ENCODE peak calls at places on chromosomes 11 and 22, in ten cellular contexts. S is AG08396, C is fibroblast of the aortic adventitia, V is coronary artery, O is COR-L47, I is Calu3, X is hypothalamus, N is pancreas, A is T follicular helper cell, F is smooth muscle cell of the brain vasculature. B is an unnamed sample.

GRCh38 chr11:130847517-130847916 is 68.8 kb downstream of the SNX19 start:
- DNase-seq in S (peak), X (no peak), A (no peak), C (peak), F (no peak), N (no peak), V (no peak), O (no peak), I (peak), B (peak)

GRCh38 chr22:30970356-30970746 is 1.3 kb downstream of the TUG1 start:
- DNase-seq in N (no peak), V (no peak), I (no peak), A (no peak), S (no peak), X (no peak), F (no peak), O (no peak), C (no peak), B (no peak)

GRCh38 chr11:73225001-73225686 is 7.1 kb downstream of the P2RY2 start:
- DNase-seq in A (no peak), C (no peak), S (no peak), X (no peak), N (no peak), F (no peak), V (no peak), O (no peak), I (no peak), B (no peak)

GRCh38 chr11:86103808-86104207 is 34.9 kb upstream of the PICALM start:
- DNase-seq in X (no peak), V (no peak), N (no peak), I (no peak), A (no peak), C (no peak), S (no peak), F (no peak), O (no peak), B (no peak)

GRCh38 chr11:70934999-70935768 is 317.2 kb downstream of the SHANK2 start:
- DNase-seq in N (no peak), I (no peak), C (no peak), F (no peak), S (no peak), O (no peak), X (no peak), V (no peak), A (no peak), B (peak)

GRCh38 chr11:32333335-32333991 is 101.9 kb downstream of the WT1 start:
- DNase-seq in I (peak), F (no peak), A (no peak), S (peak), C (peak), X (peak), O (no peak), N (peak), V (no peak), B (no peak)

GRCh38 chr11:106424111-106424510 is 346.6 kb downstream of the AASDHPPT start:
- DNase-seq in V (no peak), N (no peak), F (peak), S (peak), I (no peak), O (no peak), X (no peak), A (no peak), C (peak), B (peak)

GRCh38 chr22:50206599-50206998 is 5.8 kb downstream of the SELENOO start:
- DNase-seq in V (no peak), N (no peak), A (no peak), O (no peak), I (peak), C (peak), X (no peak), F (no peak), S (peak), B (no peak)

GRCh38 chr11:77069336-77069968 is 2.7 kb downstream of the CAPN5 start:
- DNase-seq in A (no peak), S (no peak), C (no peak), O (no peak), F (no peak), V (peak), X (no peak), N (no peak), I (no peak), B (no peak)

GRCh38 chr11:19229671-19230070 is 11.1 kb downstream of the E2F8 start:
- DNase-seq in I (no peak), S (no peak), V (no peak), O (no peak), N (no peak), X (no peak), F (no peak), C (no peak), A (no peak), B (no peak)

GRCh38 chr11:58058276-58059010 is 27.7 kb downstream of the OR6Q1 start:
- DNase-seq in V (no peak), C (no peak), A (no peak), F (no peak), S (peak), X (no peak), N (peak), I (peak), O (peak), B (no peak)

GRCh38 chr11:26983645-26984044 is 10.3 kb upstream of the FIBIN start:
- DNase-seq in I (no peak), S (no peak), A (no peak), C (no peak), X (no peak), F (no peak), V (no peak), O (no peak), N (no peak), B (no peak)

GRCh38 chr22:47793304-47794101 is 1031.1 kb downstream of the TBC1D22A start:
- DNase-seq in I (no peak), X (no peak), F (no peak), V (peak), C (no peak), O (no peak), N (no peak), A (no peak), S (no peak), B (no peak)

GRCh38 chr22:37525073-37525745 is 6.0 kb upstream of the CARD10 start:
- DNase-seq in X (no peak), O (no peak), A (no peak), S (peak), V (no peak), C (peak), F (no peak), I (peak), N (no peak), B (peak)

GRCh38 chr11:83521647-83522596 is 235.8 kb upstream of the CCDC90B start:
- DNase-seq in S (peak), C (peak), O (peak), F (no peak), V (no peak), N (no peak), X (no peak), A (no peak), I (no peak), B (peak)

GRCh38 chr11:94838027-94838610 is 70.0 kb downstream of the AMOTL1 start:
- DNase-seq in S (no peak), O (no peak), X (no peak), N (no peak), F (no peak), I (no peak), V (no peak), C (no peak), A (no peak), B (no peak)

GRCh38 chr22:46303347-46303965 is 6.8 kb downstream of the GTSE1 start:
- DNase-seq in X (no peak), F (no peak), N (no peak), O (no peak), C (peak), A (no peak), V (no peak), I (no peak), S (peak), B (no peak)

GRCh38 chr11:1803246-1803645 is 31.5 kb upstream of the SYT8 start:
- DNase-seq in I (no peak), O (no peak), X (no peak), V (peak), S (no peak), C (no peak), N (no peak), F (no peak), A (no peak), B (no peak)

GRCh38 chr11:46348986-46349401 is 1.7 kb downstream of the DGKZ start:
- DNase-seq in F (no peak), S (no peak), V (no peak), I (no peak), A (no peak), N (no peak), O (peak), X (no peak), C (no peak), B (no peak)

GRCh38 chr22:32531955-32532818 is 57.6 kb downstream of the FBXO7 start:
- DNase-seq in O (no peak), F (peak), I (peak), X (no peak), V (peak), A (no peak), C (peak), N (peak), S (peak), B (peak)

GRCh38 chr11:43748095-43748494 is 67.6 kb downstream of the HSD17B12 start:
- DNase-seq in X (no peak), S (no peak), I (no peak), O (no peak), F (no peak), V (no peak), C (no peak), N (no peak), A (no peak), B (no peak)

GRCh38 chr22:31618057-31618456 is 44.0 kb downstream of the PISD start:
- DNase-seq in A (no peak), I (no peak), S (no peak), C (no peak), V (no peak), N (no peak), X (no peak), O (peak), F (no peak), B (no peak)

GRCh38 chr22:26648011-26648497 is 9.3 kb upstream of the MIAT start:
- DNase-seq in N (no peak), V (no peak), O (peak), A (no peak), F (no peak), C (no peak), S (no peak), X (no peak), I (no peak), B (no peak)

GRCh38 chr11:125517116-125517804 is 21.2 kb upstream of the FEZ1 start:
- DNase-seq in A (no peak), F (no peak), X (no peak), V (no peak), O (peak), I (no peak), S (peak), N (no peak), C (peak), B (peak)

GRCh38 chr11:8596504-8597046 is 2.5 kb upstream of the STK33 start:
- DNase-seq in X (no peak), V (no peak), O (no peak), A (no peak), C (no peak), N (no peak), I (no peak), F (no peak), S (no peak), B (no peak)